ENCODE peak calls at places on chromosome 20, in five cellular contexts. P is GM04504, E is posterior cingulate gyrus, G is NCI-H1105, R is GM23248. B is an unnamed sample.

GRCh38 chr20:18272451-18272850 is 15.9 kb upstream of the ZNF133 start:
- DNase-seq in P (no peak), E (no peak), G (no peak), R (peak; percentile 51), B (peak; percentile 72)

GRCh38 chr20:35192071-35192872 is 20.4 kb downstream of the PROCR start:
- DNase-seq in P (no peak), E (no peak), G (no peak), R (no peak), B (no peak)

GRCh38 chr20:50633361-50633760 is 58.0 kb downstream of the RIPOR3 start:
- DNase-seq in P (no peak), E (no peak), G (no peak), R (no peak), B (no peak)

GRCh38 chr20:34111712-34112599 is at the start of gene EIF2S2:
- DNase-seq in P (peak; percentile 97), E (peak; percentile 98), G (peak; percentile 97), R (peak; percentile 99), B (peak; percentile 96)

GRCh38 chr20:44526129-44526528 is 4.3 kb upstream of the SERINC3 start:
- DNase-seq in P (no peak), E (no peak), G (no peak), R (peak; percentile 62), B (no peak)

GRCh38 chr20:59749293-59749680 is 144.9 kb downstream of the PHACTR3 start:
- DNase-seq in P (peak; percentile 76), E (peak; percentile 87), G (no peak), R (peak; percentile 96), B (no peak)

GRCh38 chr20:64258071-64258823 is 2.7 kb downstream of the PCMTD2 start:
- DNase-seq in P (no peak), E (no peak), G (no peak), R (no peak), B (no peak)

GRCh38 chr20:37880726-37881591 is 22.0 kb upstream of the VSTM2L start:
- DNase-seq in P (no peak), E (peak; percentile 63), G (no peak), R (peak; percentile 29), B (no peak)

GRCh38 chr20:50303573-50304500 is 113.2 kb downstream of the CEBPB start:
- DNase-seq in P (no peak), E (peak; percentile 83), G (peak; percentile 71), R (peak; percentile 71), B (peak; percentile 92)

GRCh38 chr20:2820084-2820895 is 4.1 kb downstream of the TMEM239 start:
- DNase-seq in P (no peak), E (no peak), G (no peak), R (no peak), B (no peak)

GRCh38 chr20:5592823-5593761 is 157.1 kb upstream of the SHLD1 start:
- DNase-seq in P (no peak), E (no peak), G (no peak), R (no peak), B (no peak)

GRCh38 chr20:50601511-50602431 is 89.6 kb downstream of the RIPOR3 start:
- DNase-seq in P (no peak), E (no peak), G (no peak), R (no peak), B (no peak)